ENCODE peak calls at places on chromosome 11, in four cellular contexts. Y is neuronal stem cell, Q is GM04504, B is kidney. A is an unnamed sample.

GRCh38 chr11:11960687-11961086 is 47.7 kb downstream of the DKK3 start:
- DNase-seq in Y (no peak), Q (no peak), B (no peak), A (no peak)

GRCh38 chr11:16669799-16670415 is 68.5 kb upstream of the C11orf58 start:
- DNase-seq in Y (no peak), B (no peak), Q (no peak), A (no peak)

GRCh38 chr11:12377824-12378593 is 638 bp downstream of the PARVA start:
- DNase-seq in Y (peak), Q (peak), B (peak), A (peak)

GRCh38 chr11:78011301-78011700 is 11.8 kb downstream of the KCTD14 start:
- DNase-seq in B (no peak), Y (no peak), Q (no peak), A (no peak)

GRCh38 chr11:67202045-67202444 is 64.2 kb upstream of the GRK2 start:
- DNase-seq in B (no peak), Y (no peak), Q (no peak), A (no peak)

GRCh38 chr11:94151903-94152677 is 23.4 kb downstream of the PANX1 start:
- DNase-seq in B (peak), Q (peak), Y (no peak), A (peak)

GRCh38 chr11:74494916-74495315 is 1.4 kb upstream of the LIPT2 start:
- DNase-seq in Q (no peak), Y (no peak), B (no peak), A (no peak)

GRCh38 chr11:128948583-128948982 is 5.9 kb upstream of the TP53AIP1 start:
- DNase-seq in Q (no peak), B (no peak), Y (no peak), A (no peak)

GRCh38 chr11:111635706-111636045 is 33.4 kb downstream of the SIK2 start:
- DNase-seq in Y (no peak), B (no peak), Q (no peak), A (peak)

GRCh38 chr11:103086461-103086860 is 5.5 kb downstream of the DCUN1D5 start:
- DNase-seq in B (no peak), Q (no peak), Y (no peak), A (no peak)

GRCh38 chr11:67409261-67409666 is 5.4 kb downstream of the TBC1D10C start:
- DNase-seq in Q (no peak), B (peak), Y (no peak), A (no peak)

GRCh38 chr11:102317099-102317767 is at the start of gene BIRC3:
- DNase-seq in B (peak), Y (peak), Q (peak), A (peak)

GRCh38 chr11:1824221-1825038 is 10.4 kb upstream of the SYT8 start:
- DNase-seq in Y (no peak), Q (no peak), B (peak), A (no peak)

GRCh38 chr11:132126973-132127900 is 756.8 kb downstream of the NTM start:
- DNase-seq in B (no peak), Y (peak), Q (peak), A (peak)

GRCh38 chr11:25702417-25702816 is 629.5 kb upstream of the ANO3 start:
- DNase-seq in Y (no peak), B (no peak), Q (no peak), A (no peak)

GRCh38 chr11:125588505-125588904 is 4.1 kb upstream of the STT3A start:
- DNase-seq in Y (no peak), Q (no peak), B (no peak), A (no peak)

GRCh38 chr11:94305146-94305545 is 766 bp downstream of the IZUMO1R start:
- DNase-seq in Q (no peak), Y (no peak), B (no peak), A (no peak)

A was measured in heart left ventricle.